ENCODE peak calls at places on chromosomes 6 and 20, in six cellular contexts. H, B, V, S, L and F are unnamed samples.

GRCh38 chr20:59082981-59083380 is 40.4 kb upstream of the PRELID3B start:
- DNase-seq in S (no peak), L (no peak), H (peak), B (no peak), V (no peak), F (no peak)

GRCh38 chr20:63216041-63216848 is at the start of gene YTHDF1:
- DNase-seq in S (peak), L (peak), H (peak), B (peak), V (peak), F (peak)

GRCh38 chr20:32207211-32207625 is 325 bp downstream of the PLAGL2 start:
- DNase-seq in H (no peak), B (no peak), L (no peak), S (no peak), V (no peak), F (no peak)

GRCh38 chr20:1809121-1809520 is 86.1 kb upstream of the SIRPA start:
- DNase-seq in V (no peak), L (no peak), S (peak), B (no peak), H (peak), F (peak)

GRCh38 chr6:25446815-25447569 is 167.8 kb downstream of the CARMIL1 start:
- DNase-seq in H (peak), B (no peak), L (no peak), V (no peak), S (no peak), F (no peak)

GRCh38 chr6:20234136-20234535 is 21.9 kb upstream of the MBOAT1 start:
- DNase-seq in B (no peak), L (no peak), S (no peak), V (no peak), H (no peak), F (no peak)

GRCh38 chr20:32109392-32110172 is at the start of gene TM9SF4:
- DNase-seq in H (peak), S (peak), L (peak), V (peak), B (peak), F (peak)

GRCh38 chr6:90044182-90044832 is 150.0 kb downstream of the GJA10 start:
- DNase-seq in B (no peak), H (no peak), L (no peak), V (no peak), S (no peak), F (no peak)

GRCh38 chr20:22586645-22587310 is 2.4 kb upstream of the FOXA2 start:
- DNase-seq in V (peak), S (no peak), L (no peak), H (peak), B (no peak), F (no peak)